ENCODE peak calls at places on chromosomes 12 and 14, in six cellular contexts. One of them, this sample, is unnamed.
A peak's percentile ranks its signal among the peaks of the same experiment; 100 is the strongest.

GRCh38 chr12:29882771-29883315 is 99.1 kb upstream of the TMTC1 start:
- DNase-seq in GM12892: no peak
- DNase-seq in GM12878: no peak
- DNase-seq in HepG2: no peak
- DNase-seq in H1: no peak
- DNase-seq in K562: no peak
- DNase-seq in this sample: no peak

GRCh38 chr12:23771230-23771949 is 178.1 kb downstream of the SOX5 start:
- DNase-seq in GM12892: no peak
- DNase-seq in GM12878: no peak
- DNase-seq in HepG2: peak; percentile 4
- DNase-seq in H1: no peak
- DNase-seq in K562: no peak
- DNase-seq in this sample: no peak

GRCh38 chr12:50960130-50960529 is 7.8 kb downstream of the HIGD1C start:
- DNase-seq in GM12892: no peak
- DNase-seq in GM12878: no peak
- DNase-seq in HepG2: no peak
- DNase-seq in H1: no peak
- DNase-seq in K562: no peak
- DNase-seq in this sample: no peak

GRCh38 chr12:89756638-89757321 is 48.1 kb upstream of the ATP2B1 start:
- DNase-seq in GM12892: peak; percentile 19
- DNase-seq in GM12878: peak; percentile 97
- DNase-seq in HepG2: peak; percentile 54
- DNase-seq in H1: no peak
- DNase-seq in K562: peak; percentile 68
- DNase-seq in this sample: peak; percentile 21

GRCh38 chr12:1885082-1885596 is 33.3 kb downstream of the CACNA2D4 start:
- DNase-seq in GM12892: no peak
- DNase-seq in GM12878: no peak
- DNase-seq in HepG2: no peak
- DNase-seq in H1: no peak
- DNase-seq in K562: no peak
- DNase-seq in this sample: no peak

GRCh38 chr12:96882862-96883261 is 24.2 kb upstream of the NEDD1 start:
- DNase-seq in GM12892: no peak
- DNase-seq in GM12878: no peak
- DNase-seq in HepG2: no peak
- DNase-seq in H1: no peak
- DNase-seq in K562: no peak
- DNase-seq in this sample: no peak

GRCh38 chr12:41202051-41202450 is 13.9 kb downstream of the PDZRN4 start:
- DNase-seq in GM12892: no peak
- DNase-seq in GM12878: no peak
- DNase-seq in HepG2: no peak
- DNase-seq in H1: no peak
- DNase-seq in K562: no peak
- DNase-seq in this sample: no peak

GRCh38 chr12:10668526-10668925 is 5.3 kb downstream of the STYK1 start:
- DNase-seq in GM12892: no peak
- DNase-seq in GM12878: no peak
- DNase-seq in HepG2: no peak
- DNase-seq in H1: no peak
- DNase-seq in K562: no peak
- DNase-seq in this sample: no peak

GRCh38 chr14:75132374-75133086 is 5.7 kb upstream of the NEK9 start:
- DNase-seq in GM12892: no peak
- DNase-seq in GM12878: peak; percentile 66
- DNase-seq in HepG2: peak; percentile 69
- DNase-seq in H1: no peak
- DNase-seq in K562: peak; percentile 37
- DNase-seq in this sample: no peak

GRCh38 chr14:26863736-26864135 is 265.9 kb upstream of the NOVA1 start:
- DNase-seq in GM12892: no peak
- DNase-seq in GM12878: no peak
- DNase-seq in HepG2: no peak
- DNase-seq in H1: no peak
- DNase-seq in K562: no peak
- DNase-seq in this sample: no peak

GRCh38 chr12:80469681-80470080 is 25.6 kb downstream of the PTPRQ start:
- DNase-seq in GM12892: no peak
- DNase-seq in GM12878: no peak
- DNase-seq in HepG2: no peak
- DNase-seq in H1: no peak
- DNase-seq in K562: no peak
- DNase-seq in this sample: no peak

GRCh38 chr12:123934829-123935228 is 37.8 kb downstream of the CCDC92 start:
- DNase-seq in GM12892: no peak
- DNase-seq in GM12878: no peak
- DNase-seq in HepG2: no peak
- DNase-seq in H1: no peak
- DNase-seq in K562: peak; percentile 30
- DNase-seq in this sample: no peak

GRCh38 chr12:112913038-112913688 is 6.4 kb downstream of the OAS1 start:
- DNase-seq in GM12892: no peak
- DNase-seq in GM12878: no peak
- DNase-seq in HepG2: no peak
- DNase-seq in H1: no peak
- DNase-seq in K562: no peak
- DNase-seq in this sample: no peak

GRCh38 chr12:122527478-122527944 is 462 bp downstream of the KNTC1 start:
- DNase-seq in GM12892: no peak
- DNase-seq in GM12878: no peak
- DNase-seq in HepG2: no peak
- DNase-seq in H1: no peak
- DNase-seq in K562: peak; percentile 32
- DNase-seq in this sample: no peak

GRCh38 chr12:31118831-31119530 is 45.3 kb downstream of the DDX11 start:
- DNase-seq in GM12892: no peak
- DNase-seq in GM12878: no peak
- DNase-seq in HepG2: no peak
- DNase-seq in H1: no peak
- DNase-seq in K562: peak; percentile 61
- DNase-seq in this sample: no peak

GRCh38 chr14:81401420-81402122 is 1.4 kb upstream of the STON2 start:
- DNase-seq in GM12892: no peak
- DNase-seq in GM12878: no peak
- DNase-seq in HepG2: no peak
- DNase-seq in H1: no peak
- DNase-seq in K562: no peak
- DNase-seq in this sample: no peak

GRCh38 chr12:110693731-110694130 is 4.8 kb upstream of the HVCN1 start:
- DNase-seq in GM12892: no peak
- DNase-seq in GM12878: no peak
- DNase-seq in HepG2: no peak
- DNase-seq in H1: no peak
- DNase-seq in K562: no peak
- DNase-seq in this sample: no peak

GRCh38 chr12:67827820-67828383 is 161.3 kb upstream of the IFNG-AS1 start:
- DNase-seq in GM12892: no peak
- DNase-seq in GM12878: no peak
- DNase-seq in HepG2: no peak
- DNase-seq in H1: no peak
- DNase-seq in K562: no peak
- DNase-seq in this sample: no peak

GRCh38 chr12:10220398-10221077 is 7.9 kb downstream of the GABARAPL1 start:
- DNase-seq in GM12892: no peak
- DNase-seq in GM12878: no peak
- DNase-seq in HepG2: no peak
- DNase-seq in H1: no peak
- DNase-seq in K562: no peak
- DNase-seq in this sample: no peak

GRCh38 chr12:11622774-11623375 is 26.6 kb upstream of the ETV6 start:
- DNase-seq in GM12892: no peak
- DNase-seq in GM12878: peak; percentile 39
- DNase-seq in HepG2: no peak
- DNase-seq in H1: no peak
- DNase-seq in K562: no peak
- DNase-seq in this sample: no peak

GRCh38 chr12:92136883-92137582 is 8.6 kb downstream of the BTG1 start:
- DNase-seq in GM12892: no peak
- DNase-seq in GM12878: no peak
- DNase-seq in HepG2: peak; percentile 65
- DNase-seq in H1: no peak
- DNase-seq in K562: no peak
- DNase-seq in this sample: no peak

GRCh38 chr12:114500775-114501473 is 95.0 kb upstream of the TBX5 start:
- DNase-seq in GM12892: no peak
- DNase-seq in GM12878: no peak
- DNase-seq in HepG2: no peak
- DNase-seq in H1: no peak
- DNase-seq in K562: no peak
- DNase-seq in this sample: no peak

GRCh38 chr14:75452900-75453816 is 25.3 kb downstream of the JDP2 start:
- DNase-seq in GM12892: no peak
- DNase-seq in GM12878: no peak
- DNase-seq in HepG2: peak; percentile 86
- DNase-seq in H1: peak; percentile 92
- DNase-seq in K562: no peak
- DNase-seq in this sample: no peak

DNA sequence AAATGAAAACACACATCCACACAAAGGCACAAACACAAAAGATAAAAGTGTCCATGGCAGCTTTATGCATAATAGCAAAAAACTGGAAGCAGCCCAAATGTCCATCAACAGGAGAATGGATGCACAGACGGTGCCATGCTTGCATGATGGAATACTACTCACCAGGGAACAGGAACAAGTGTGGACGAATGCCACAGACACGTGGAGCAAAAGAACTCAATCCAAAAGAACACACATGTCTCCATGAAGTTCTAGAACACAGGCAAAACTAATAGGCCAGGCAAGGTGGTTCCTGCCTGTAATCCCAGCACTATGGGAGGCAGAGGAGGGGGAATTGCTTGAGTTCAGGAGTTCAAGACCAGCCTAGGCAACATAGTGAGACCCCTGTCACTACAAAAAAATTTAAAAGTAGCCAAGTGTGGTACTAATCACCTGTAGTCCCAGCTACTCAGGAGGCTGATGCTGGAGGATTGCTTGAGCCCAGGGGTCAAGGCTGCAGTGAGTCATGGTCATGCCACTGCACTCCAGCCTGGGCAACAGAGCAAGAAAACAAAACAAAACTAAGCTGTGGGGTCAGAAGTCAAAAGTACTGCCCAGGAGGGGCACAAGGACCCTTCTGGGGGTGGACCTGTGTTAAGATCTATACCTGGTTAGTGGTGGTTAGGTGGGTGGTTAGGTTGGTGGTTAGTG is 7.3 kb upstream of the TMEM119 start:
- DNase-seq in GM12892: no peak
- DNase-seq in GM12878: no peak
- DNase-seq in HepG2: peak; percentile 23
- DNase-seq in H1: no peak
- DNase-seq in K562: no peak
- DNase-seq in this sample: no peak
- TF ChIP-seq TAF1 in GM12892: no peak
- TF ChIP-seq TAF1 in GM12878: no peak
- TF ChIP-seq TAF1 in HepG2: no peak
- TF ChIP-seq TAF1 in H1: no peak
- TF ChIP-seq TAF1 in K562: no peak
- TF ChIP-seq TAF1 in this sample: no peak

GRCh38 chr12:105212431-105212830 is 23.5 kb downstream of the APPL2 start:
- DNase-seq in GM12892: no peak
- DNase-seq in GM12878: no peak
- DNase-seq in HepG2: no peak
- DNase-seq in H1: no peak
- DNase-seq in K562: no peak
- DNase-seq in this sample: no peak
- TF ChIP-seq POLR2AphosphoS5 in GM12892: no peak
- TF ChIP-seq POLR2AphosphoS5 in GM12878: no peak
- TF ChIP-seq POLR2AphosphoS5 in HepG2: no peak
- TF ChIP-seq POLR2AphosphoS5 in H1: no peak
- TF ChIP-seq POLR2AphosphoS5 in K562: no peak
- TF ChIP-seq POLR2AphosphoS5 in this sample: no peak

GRCh38 chr14:103027451-103027850 is 29.9 kb downstream of the CDC42BPB start:
- DNase-seq in GM12892: no peak
- DNase-seq in GM12878: no peak
- DNase-seq in HepG2: no peak
- DNase-seq in H1: no peak
- DNase-seq in K562: no peak
- DNase-seq in this sample: no peak

GRCh38 chr14:103026988-103027387 is 30.4 kb downstream of the CDC42BPB start:
- DNase-seq in GM12892: no peak
- DNase-seq in GM12878: no peak
- DNase-seq in HepG2: no peak
- DNase-seq in H1: no peak
- DNase-seq in K562: no peak
- DNase-seq in this sample: no peak

GRCh38 chr14:103021817-103022668 is 35.3 kb downstream of the CDC42BPB start:
- DNase-seq in GM12892: no peak
- DNase-seq in GM12878: no peak
- DNase-seq in HepG2: no peak
- DNase-seq in H1: no peak
- DNase-seq in K562: no peak
- DNase-seq in this sample: no peak

GRCh38 chr14:103022669-103023044 is 34.7 kb downstream of the CDC42BPB start:
- DNase-seq in GM12892: no peak
- DNase-seq in GM12878: no peak
- DNase-seq in HepG2: no peak
- DNase-seq in H1: no peak
- DNase-seq in K562: peak; percentile 26
- DNase-seq in this sample: no peak

DNA sequence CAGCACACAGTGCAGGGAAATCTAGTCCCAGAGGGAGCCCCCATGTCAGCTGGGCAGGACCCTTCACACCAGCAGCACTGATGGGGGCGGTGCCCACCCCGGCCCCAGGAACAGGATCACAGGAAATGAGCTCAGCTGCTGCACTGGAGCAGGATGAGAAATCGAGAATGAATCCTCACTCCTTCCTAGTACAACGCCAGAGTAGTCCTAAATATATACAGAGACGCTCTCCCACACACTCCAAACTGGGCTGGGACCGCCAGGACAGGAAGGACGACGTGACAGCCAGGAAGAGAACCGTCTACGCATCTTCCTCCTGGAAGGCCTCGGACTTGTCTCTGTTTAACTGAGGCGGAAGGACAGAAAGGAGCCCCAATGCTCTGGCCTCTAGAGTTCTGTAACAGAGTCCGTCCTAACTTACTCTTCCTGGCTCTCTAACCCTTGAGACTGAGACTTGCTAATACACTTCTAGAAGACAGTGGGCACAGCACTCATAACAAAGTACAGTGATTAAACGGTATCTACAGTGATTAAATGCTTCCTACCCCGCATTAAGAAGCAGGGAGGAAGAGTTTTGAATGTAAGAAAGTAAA is 33.4 kb downstream of the CDC42BPB start:
- DNase-seq in GM12892: no peak
- DNase-seq in GM12878: no peak
- DNase-seq in HepG2: no peak
- DNase-seq in H1: no peak
- DNase-seq in K562: no peak
- DNase-seq in this sample: no peak
- TF ChIP-seq POLR2A in GM12892: no peak
- TF ChIP-seq POLR2A in GM12878: no peak
- TF ChIP-seq POLR2A in HepG2: no peak
- TF ChIP-seq POLR2A in H1: no peak
- TF ChIP-seq POLR2A in K562: no peak
- TF ChIP-seq POLR2A in this sample: no peak

GRCh38 chr14:30035361-30035760 is 107.7 kb upstream of the PRKD1 start:
- DNase-seq in GM12892: no peak
- DNase-seq in GM12878: no peak
- DNase-seq in HepG2: no peak
- DNase-seq in H1: no peak
- DNase-seq in K562: no peak
- DNase-seq in this sample: no peak

GRCh38 chr14:30034049-30034635 is 106.5 kb upstream of the PRKD1 start:
- DNase-seq in GM12892: no peak
- DNase-seq in GM12878: no peak
- DNase-seq in HepG2: no peak
- DNase-seq in H1: peak; percentile 15
- DNase-seq in K562: no peak
- DNase-seq in this sample: no peak
- TF ChIP-seq TAF1 in GM12892: no peak
- TF ChIP-seq TAF1 in GM12878: no peak
- TF ChIP-seq TAF1 in HepG2: no peak
- TF ChIP-seq TAF1 in H1: no peak
- TF ChIP-seq TAF1 in K562: no peak
- TF ChIP-seq TAF1 in this sample: no peak